ENCODE peak calls at places on chromosomes 11 and 22, in four cellular contexts. One of them, this sample, is unnamed.

GRCh38 chr22:35551549-35552177 is 11.0 kb downstream of the RASD2 start:
- DNase-seq in Peyer's patch: no peak
- DNase-seq in A549: no peak
- DNase-seq in stomach: no peak
- DNase-seq in this sample: no peak

GRCh38 chr11:94504689-94505293 is 7.5 kb upstream of the C11orf97 start:
- DNase-seq in Peyer's patch: no peak
- DNase-seq in A549: peak; percentile 42
- DNase-seq in stomach: no peak
- DNase-seq in this sample: no peak

GRCh38 chr11:7046474-7046873 is 26.2 kb downstream of the NLRP14 start:
- DNase-seq in Peyer's patch: no peak
- DNase-seq in A549: no peak
- DNase-seq in stomach: no peak
- DNase-seq in this sample: no peak

GRCh38 chr22:26748845-26749244 is 91.5 kb downstream of the MIAT start:
- DNase-seq in Peyer's patch: no peak
- DNase-seq in A549: no peak
- DNase-seq in stomach: no peak
- DNase-seq in this sample: no peak

GRCh38 chr11:2376751-2377451 is at the start of gene CD81:
- DNase-seq in Peyer's patch: peak; percentile 75
- DNase-seq in A549: peak; percentile 41
- DNase-seq in stomach: peak; percentile 53
- DNase-seq in this sample: peak; percentile 54

GRCh38 chr22:45785458-45785857 is 113.8 kb downstream of the ATXN10 start:
- DNase-seq in Peyer's patch: no peak
- DNase-seq in A549: peak; percentile 75
- DNase-seq in stomach: no peak
- DNase-seq in this sample: peak; percentile 73

GRCh38 chr22:40238425-40239344 is 61.0 kb downstream of the TNRC6B start:
- DNase-seq in Peyer's patch: no peak
- DNase-seq in A549: peak; percentile 59
- DNase-seq in stomach: peak; percentile 33
- DNase-seq in this sample: no peak

GRCh38 chr11:57475191-57475590 is 14.9 kb downstream of the RTN4RL2 start:
- DNase-seq in Peyer's patch: no peak
- DNase-seq in A549: no peak
- DNase-seq in stomach: no peak
- DNase-seq in this sample: no peak

GRCh38 chr22:12601870-12602779 is 2925.9 kb upstream of the OR11H1 start:
- DNase-seq in Peyer's patch: no peak
- DNase-seq in A549: no peak
- DNase-seq in stomach: peak; percentile 29
- DNase-seq in this sample: no peak

GRCh38 chr11:2549876-2550605 is 105.2 kb downstream of the KCNQ1 start:
- DNase-seq in Peyer's patch: peak; percentile 39
- DNase-seq in A549: no peak
- DNase-seq in stomach: no peak
- DNase-seq in this sample: peak; percentile 55

GRCh38 chr11:65181569-65182257 is at the start of gene CAPN1:
- DNase-seq in Peyer's patch: peak; percentile 91
- DNase-seq in A549: peak; percentile 86
- DNase-seq in stomach: peak; percentile 86
- DNase-seq in this sample: peak; percentile 91

GRCh38 chr11:67289651-67290479 is 762 bp downstream of the ANKRD13D start:
- DNase-seq in Peyer's patch: no peak
- DNase-seq in A549: peak; percentile 47
- DNase-seq in stomach: no peak
- DNase-seq in this sample: peak; percentile 53

GRCh38 chr22:36197065-36197440 is 4.6 kb downstream of the APOL4 start:
- DNase-seq in Peyer's patch: no peak
- DNase-seq in A549: no peak
- DNase-seq in stomach: no peak
- DNase-seq in this sample: no peak

GRCh38 chr11:11044137-11044855 is 186.4 kb upstream of the ZBED5 start:
- DNase-seq in Peyer's patch: no peak
- DNase-seq in A549: no peak
- DNase-seq in stomach: no peak
- DNase-seq in this sample: no peak

GRCh38 chr11:33368931-33369330 is 111.8 kb downstream of the HIPK3 start:
- DNase-seq in Peyer's patch: no peak
- DNase-seq in A549: no peak
- DNase-seq in stomach: no peak
- DNase-seq in this sample: no peak

GRCh38 chr22:43562843-43563242 is 151.0 kb downstream of the MPPED1 start:
- DNase-seq in Peyer's patch: no peak
- DNase-seq in A549: no peak
- DNase-seq in stomach: no peak
- DNase-seq in this sample: no peak

GRCh38 chr11:116895053-116895757 is 57.8 kb upstream of the APOA1 start:
- DNase-seq in Peyer's patch: no peak
- DNase-seq in A549: peak; percentile 11
- DNase-seq in stomach: no peak
- DNase-seq in this sample: no peak

GRCh38 chr22:46866591-46866990 is 104.1 kb downstream of the TBC1D22A start:
- DNase-seq in Peyer's patch: no peak
- DNase-seq in A549: no peak
- DNase-seq in stomach: no peak
- DNase-seq in this sample: no peak

GRCh38 chr22:42308887-42309468 is 38.5 kb upstream of the TCF20 start:
- DNase-seq in Peyer's patch: no peak
- DNase-seq in A549: no peak
- DNase-seq in stomach: no peak
- DNase-seq in this sample: no peak

GRCh38 chr11:61109671-61110070 is 7.4 kb downstream of the CD5 start:
- DNase-seq in Peyer's patch: no peak
- DNase-seq in A549: no peak
- DNase-seq in stomach: no peak
- DNase-seq in this sample: no peak

GRCh38 chr11:34168642-34169051 is 63.2 kb downstream of the NAT10 start:
- DNase-seq in Peyer's patch: no peak
- DNase-seq in A549: no peak
- DNase-seq in stomach: no peak
- DNase-seq in this sample: no peak

GRCh38 chr22:45069925-45070324 is 60.1 kb upstream of the PHF21B start:
- DNase-seq in Peyer's patch: no peak
- DNase-seq in A549: no peak
- DNase-seq in stomach: no peak
- DNase-seq in this sample: no peak

GRCh38 chr11:71339178-71339881 is 87.0 kb upstream of the SHANK2 start:
- DNase-seq in Peyer's patch: peak; percentile 36
- DNase-seq in A549: no peak
- DNase-seq in stomach: peak; percentile 20
- DNase-seq in this sample: no peak

GRCh38 chr11:62552931-62553838 is 6.6 kb upstream of the AHNAK start:
- DNase-seq in Peyer's patch: peak; percentile 91
- DNase-seq in A549: peak; percentile 95
- DNase-seq in stomach: peak; percentile 91
- DNase-seq in this sample: peak; percentile 84

GRCh38 chr11:29162490-29162889 is 854.3 kb downstream of the KCNA4 start:
- DNase-seq in Peyer's patch: no peak
- DNase-seq in A549: no peak
- DNase-seq in stomach: no peak
- DNase-seq in this sample: no peak

GRCh38 chr11:134562941-134563471 is 151.0 kb upstream of the B3GAT1 start:
- DNase-seq in Peyer's patch: no peak
- DNase-seq in A549: no peak
- DNase-seq in stomach: no peak
- DNase-seq in this sample: peak; percentile 30

GRCh38 chr11:128552783-128553661 is 34.3 kb downstream of the ETS1 start:
- DNase-seq in Peyer's patch: no peak
- DNase-seq in A549: no peak
- DNase-seq in stomach: no peak
- DNase-seq in this sample: no peak

DNA sequence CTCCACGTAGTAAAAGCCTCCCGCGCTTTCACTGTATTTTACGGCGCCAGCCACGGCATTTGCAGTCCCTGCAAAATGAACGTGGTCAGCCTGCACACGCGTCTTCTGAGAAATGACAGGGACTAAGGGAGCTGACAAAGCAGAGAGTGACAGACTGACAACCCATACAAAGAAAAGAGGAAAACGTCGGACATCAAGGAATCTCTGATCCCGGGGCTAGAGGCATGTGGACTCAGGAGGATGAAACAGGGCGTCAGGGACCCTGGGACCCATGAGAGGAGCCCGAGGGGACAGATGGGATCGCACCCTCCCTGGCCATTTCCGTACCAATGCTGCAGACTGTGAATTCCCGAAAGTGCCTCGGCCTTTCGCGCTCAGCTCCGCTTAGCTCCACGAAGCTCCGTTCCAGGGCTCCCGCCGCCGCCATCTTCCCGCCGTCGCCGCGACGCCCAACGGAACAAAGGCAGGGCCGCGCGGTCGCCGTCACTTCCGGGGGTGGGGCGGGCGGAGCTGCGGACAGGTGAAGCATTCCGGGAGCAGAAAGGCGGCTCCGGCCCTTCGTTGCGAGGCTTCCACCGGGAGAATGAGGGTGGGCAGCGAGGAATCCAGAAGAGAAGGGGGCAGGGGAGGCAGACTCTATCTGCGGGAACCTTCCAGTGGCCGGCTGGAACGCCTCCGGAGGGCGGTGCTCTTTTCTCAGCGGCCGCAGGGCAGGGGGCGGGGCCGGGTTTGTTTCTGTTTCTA is at the start of gene NUP160:
- DNase-seq in Peyer's patch: peak; percentile 93
- DNase-seq in A549: peak; percentile 73
- DNase-seq in stomach: peak; percentile 90
- DNase-seq in this sample: peak; percentile 90
- H3K4me1 ChIP-seq in Peyer's patch: peaks cover 4% of the 10 kb centered on the region
- H3K4me1 ChIP-seq in A549: peaks cover 32% of the 10 kb centered on the region
- H3K4me1 ChIP-seq in stomach: peaks cover 54% of the 10 kb centered on the region
- H3K4me1 ChIP-seq in this sample: peaks cover 5% of the 10 kb centered on the region

GRCh38 chr11:126991596-126991995 is 9.0 kb downstream of the KIRREL3 start:
- DNase-seq in Peyer's patch: no peak
- DNase-seq in A549: peak; percentile 51
- DNase-seq in stomach: no peak
- DNase-seq in this sample: no peak
- H3K4me3 ChIP-seq in Peyer's patch: no peak overlapping the region
- H3K4me3 ChIP-seq in A549: no peak overlapping the region
- H3K4me3 ChIP-seq in stomach: no peak overlapping the region
- H3K4me3 ChIP-seq in this sample: no peak overlapping the region

GRCh38 chr11:44950625-44951472 is at the start of gene TP53I11:
- DNase-seq in Peyer's patch: peak; percentile 89
- DNase-seq in A549: peak; percentile 78
- DNase-seq in stomach: peak; percentile 83
- DNase-seq in this sample: peak; percentile 71

GRCh38 chr11:44950036-44950624 is 553 bp downstream of the TP53I11 start:
- DNase-seq in Peyer's patch: peak; percentile 67
- DNase-seq in A549: no peak
- DNase-seq in stomach: peak; percentile 38
- DNase-seq in this sample: no peak

GRCh38 chr11:44947114-44947513 is 3.6 kb downstream of the TP53I11 start:
- DNase-seq in Peyer's patch: no peak
- DNase-seq in A549: no peak
- DNase-seq in stomach: no peak
- DNase-seq in this sample: peak; percentile 45

GRCh38 chr11:44948155-44948554 is 2.5 kb downstream of the TP53I11 start:
- DNase-seq in Peyer's patch: no peak
- DNase-seq in A549: no peak
- DNase-seq in stomach: no peak
- DNase-seq in this sample: no peak

GRCh38 chr11:44949160-44950035 is 1.3 kb downstream of the TP53I11 start:
- DNase-seq in Peyer's patch: peak; percentile 75
- DNase-seq in A549: peak; percentile 68
- DNase-seq in stomach: no peak
- DNase-seq in this sample: peak; percentile 51
- TF ChIP-seq POLR2A in Peyer's patch: no peak
- TF ChIP-seq POLR2A in A549: no peak
- TF ChIP-seq POLR2A in stomach: no peak
- TF ChIP-seq POLR2A in this sample: no peak

DNA sequence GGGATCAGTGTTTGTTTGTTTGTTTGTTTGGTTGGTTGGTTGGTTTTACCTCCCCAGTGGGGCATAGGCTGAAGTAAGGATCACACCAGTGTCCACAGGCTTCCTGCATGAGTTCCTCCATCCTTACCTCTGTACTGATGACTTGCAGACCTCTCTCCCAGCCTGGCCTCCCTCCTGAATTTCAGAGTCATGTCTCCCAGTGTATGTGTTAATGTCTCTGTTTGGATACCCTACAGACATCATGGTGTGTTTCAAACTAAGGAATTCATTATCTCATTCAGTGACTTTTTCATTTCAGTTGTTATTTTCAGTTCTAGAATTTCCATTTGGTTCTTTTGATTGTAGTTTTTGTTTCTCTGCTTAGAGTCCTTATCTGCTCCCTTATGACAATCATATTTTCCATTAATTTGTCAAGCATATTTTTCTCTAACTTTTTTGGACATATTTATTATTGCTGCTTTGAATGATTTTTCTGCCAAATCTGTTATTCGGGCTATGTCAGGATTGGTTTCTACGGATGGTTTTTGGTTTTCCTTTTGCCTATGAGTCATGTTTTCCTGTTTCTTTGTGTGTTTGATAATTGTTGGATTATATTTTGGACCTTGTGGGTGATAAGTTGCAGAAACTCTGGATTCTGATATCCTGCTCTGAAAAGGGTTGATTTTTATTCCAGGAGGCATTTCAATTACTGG is 23.6 kb downstream of the MYEOV start:
- DNase-seq in Peyer's patch: no peak
- DNase-seq in A549: no peak
- DNase-seq in stomach: no peak
- DNase-seq in this sample: no peak
- H3K4me1 ChIP-seq in Peyer's patch: no peaks in the 10 kb centered on the region
- H3K4me1 ChIP-seq in A549: peaks cover 28% of the 10 kb centered on the region
- H3K4me1 ChIP-seq in stomach: peaks cover 8% of the 10 kb centered on the region
- H3K4me1 ChIP-seq in this sample: no peaks in the 10 kb centered on the region

GRCh38 chr11:114063829-114064201 is 4.3 kb downstream of the ZBTB16 start:
- DNase-seq in Peyer's patch: no peak
- DNase-seq in A549: no peak
- DNase-seq in stomach: no peak
- DNase-seq in this sample: no peak

GRCh38 chr11:114064216-114064615 is 4.7 kb downstream of the ZBTB16 start:
- DNase-seq in Peyer's patch: no peak
- DNase-seq in A549: no peak
- DNase-seq in stomach: no peak
- DNase-seq in this sample: peak; percentile 86

GRCh38 chr11:114065094-114065493 is 5.6 kb downstream of the ZBTB16 start:
- DNase-seq in Peyer's patch: no peak
- DNase-seq in A549: no peak
- DNase-seq in stomach: no peak
- DNase-seq in this sample: no peak

GRCh38 chr11:114068327-114068726 is 8.8 kb downstream of the ZBTB16 start:
- DNase-seq in Peyer's patch: no peak
- DNase-seq in A549: no peak
- DNase-seq in stomach: no peak
- DNase-seq in this sample: no peak

GRCh38 chr11:114066046-114066648 is 6.6 kb downstream of the ZBTB16 start:
- DNase-seq in Peyer's patch: no peak
- DNase-seq in A549: no peak
- DNase-seq in stomach: no peak
- DNase-seq in this sample: no peak
- H3K4me3 ChIP-seq in Peyer's patch: no peak overlapping the region
- H3K4me3 ChIP-seq in A549: no peak overlapping the region
- H3K4me3 ChIP-seq in stomach: peak overlapping the region; percentile 97
- H3K4me3 ChIP-seq in this sample: no peak overlapping the region

This sample was measured in right lobe of liver.